ENCODE peak calls at places on chromosomes 12 and 14, in ten cellular contexts. C is NCI-H524; J is substantia nigra; S is RWPE1; M is coronary artery; R is T-helper 1 cell; O is lung microvascular endothelial cell; D is GM23248; G is H4; P is stimulated activated CD8-positive, alpha-beta memory T cell treated with anti-CD3 and anti-CD28 coated beads, Interleukin-7, amount 100 ng/mL, for 1 hour. L is an unnamed sample.

GRCh38 chr12:57260366-57260765 is 9.4 kb upstream of the STAC3 start:
- DNase-seq in C (no peak), J (no peak), S (no peak), M (no peak), R (no peak), O (no peak), D (no peak), G (no peak), P (no peak), L (no peak)

GRCh38 chr12:52082026-52082667 is 2.6 kb downstream of the SMIM41 start:
- DNase-seq in C (no peak), J (no peak), S (no peak), M (no peak), R (no peak), O (no peak), D (no peak), G (no peak), P (no peak), L (peak)

GRCh38 chr12:116028619-116029018 is 248.9 kb downstream of the MED13L start:
- DNase-seq in C (no peak), J (no peak), S (no peak), M (no peak), R (no peak), O (no peak), D (no peak), G (no peak), P (no peak), L (no peak)

GRCh38 chr12:102781117-102781516 is 135.9 kb downstream of the PAH start:
- DNase-seq in C (no peak), J (no peak), S (no peak), M (no peak), R (no peak), O (no peak), D (no peak), G (no peak), P (no peak), L (no peak)

GRCh38 chr12:64968989-64969819 is 144.8 kb downstream of the TBC1D30 start:
- DNase-seq in C (no peak), J (no peak), S (peak), M (no peak), R (no peak), O (peak), D (peak), G (peak), P (no peak), L (peak)

GRCh38 chr12:128290938-128291337 is 24.0 kb downstream of the TMEM132C start:
- DNase-seq in C (no peak), J (no peak), S (no peak), M (no peak), R (no peak), O (no peak), D (no peak), G (no peak), P (no peak), L (no peak)

GRCh38 chr12:49491823-49492222 is 47.0 kb upstream of the KCNH3 start:
- DNase-seq in C (no peak), J (no peak), S (peak), M (no peak), R (no peak), O (no peak), D (no peak), G (no peak), P (no peak), L (no peak)

GRCh38 chr14:72743626-72744025 is 150.3 kb downstream of the DPF3 start:
- DNase-seq in C (no peak), J (no peak), S (no peak), M (no peak), R (no peak), O (no peak), D (peak), G (no peak), P (no peak), L (no peak)

GRCh38 chr14:68578597-68578996 is 214.3 kb downstream of the ZFP36L1 start:
- DNase-seq in C (no peak), J (no peak), S (no peak), M (no peak), R (no peak), O (no peak), D (no peak), G (no peak), P (no peak), L (no peak)

GRCh38 chr12:44000309-44000952 is 164.6 kb downstream of the TMEM117 start:
- DNase-seq in C (peak), J (no peak), S (peak), M (no peak), R (no peak), O (peak), D (peak), G (peak), P (no peak), L (peak)

GRCh38 chr12:95385246-95385645 is 88.7 kb upstream of the METAP2 start:
- DNase-seq in C (peak), J (no peak), S (no peak), M (no peak), R (no peak), O (no peak), D (peak), G (no peak), P (no peak), L (peak)

GRCh38 chr14:61720302-61720677 is 25.0 kb downstream of the HIF1A start:
- DNase-seq in C (no peak), J (no peak), S (no peak), M (no peak), R (no peak), O (no peak), D (peak), G (no peak), P (no peak), L (no peak)

GRCh38 chr12:43847427-43847826 is 11.5 kb downstream of the TMEM117 start:
- DNase-seq in C (no peak), J (no peak), S (peak), M (no peak), R (no peak), O (no peak), D (peak), G (no peak), P (no peak), L (no peak)

GRCh38 chr12:112140728-112141127 is 15.4 kb downstream of the TRAFD1 start:
- DNase-seq in C (no peak), J (no peak), S (no peak), M (no peak), R (no peak), O (no peak), D (no peak), G (no peak), P (no peak), L (no peak)

GRCh38 chr14:79256311-79256879 is 954.9 kb downstream of the DIO2 start:
- DNase-seq in C (peak), J (no peak), S (no peak), M (no peak), R (no peak), O (no peak), D (no peak), G (no peak), P (no peak), L (no peak)

GRCh38 chr14:52446355-52446754 is 106.0 kb downstream of the TXNDC16 start:
- DNase-seq in C (no peak), J (no peak), S (no peak), M (no peak), R (no peak), O (no peak), D (no peak), G (no peak), P (no peak), L (no peak)

GRCh38 chr12:92139634-92140555 is 5.8 kb downstream of the BTG1 start:
- DNase-seq in C (no peak), J (no peak), S (no peak), M (no peak), R (no peak), O (peak), D (peak), G (no peak), P (no peak), L (peak)

GRCh38 chr12:110183386-110183785 is 59.2 kb downstream of the IFT81 start:
- DNase-seq in C (no peak), J (peak), S (no peak), M (no peak), R (no peak), O (no peak), D (no peak), G (no peak), P (no peak), L (no peak)

GRCh38 chr12:111194703-111195051 is 174.2 kb downstream of the PHETA1 start:
- DNase-seq in C (no peak), J (no peak), S (no peak), M (no peak), R (no peak), O (no peak), D (no peak), G (no peak), P (no peak), L (no peak)

GRCh38 chr12:53791735-53792326 is 40.1 kb upstream of the CISTR start:
- DNase-seq in C (no peak), J (no peak), S (no peak), M (no peak), R (no peak), O (peak), D (peak), G (no peak), P (peak), L (no peak)

GRCh38 chr14:101552786-101553231 is 8.5 kb upstream of the DIO3 start:
- DNase-seq in C (no peak), J (no peak), S (peak), M (no peak), R (no peak), O (no peak), D (no peak), G (no peak), P (no peak), L (no peak)

GRCh38 chr14:55302770-55303472 is 31.7 kb downstream of the FBXO34 start:
- DNase-seq in C (no peak), J (no peak), S (no peak), M (no peak), R (no peak), O (no peak), D (no peak), G (no peak), P (no peak), L (no peak)

GRCh38 chr12:83153156-83153555 is 466.4 kb downstream of the TMTC2 start:
- DNase-seq in C (no peak), J (no peak), S (no peak), M (no peak), R (no peak), O (no peak), D (no peak), G (no peak), P (no peak), L (no peak)

GRCh38 chr12:123991402-123991951 is 18.5 kb downstream of the ZNF664 start:
- DNase-seq in C (no peak), J (no peak), S (no peak), M (no peak), R (no peak), O (no peak), D (peak), G (no peak), P (no peak), L (no peak)

GRCh38 chr12:82479511-82479910 is 121.2 kb downstream of the METTL25 start:
- DNase-seq in C (no peak), J (no peak), S (no peak), M (no peak), R (no peak), O (peak), D (peak), G (no peak), P (no peak), L (peak)

GRCh38 chr12:16136206-16136605 is 141.3 kb downstream of the SLC15A5 start:
- DNase-seq in C (no peak), J (no peak), S (no peak), M (no peak), R (no peak), O (no peak), D (no peak), G (no peak), P (no peak), L (no peak)

GRCh38 chr12:92952394-92952793 is 23.3 kb upstream of the EEA1 start:
- DNase-seq in C (no peak), J (no peak), S (no peak), M (no peak), R (no peak), O (no peak), D (no peak), G (no peak), P (no peak), L (no peak)

GRCh38 chr12:9122166-9122609 is 6.5 kb upstream of the A2M start:
- DNase-seq in C (no peak), J (no peak), S (no peak), M (no peak), R (no peak), O (no peak), D (no peak), G (no peak), P (no peak), L (no peak)

GRCh38 chr12:99771659-99772058 is 124.1 kb downstream of the GARIN6 start:
- DNase-seq in C (no peak), J (no peak), S (no peak), M (no peak), R (no peak), O (no peak), D (no peak), G (no peak), P (no peak), L (no peak)

GRCh38 chr12:21305666-21306065 is 29.1 kb downstream of the SLCO1A2 start:
- DNase-seq in C (no peak), J (no peak), S (no peak), M (no peak), R (no peak), O (no peak), D (no peak), G (no peak), P (no peak), L (no peak)

GRCh38 chr12:106327256-106327852 is 24.8 kb downstream of the TCP11L2 start:
- DNase-seq in C (no peak), J (no peak), S (no peak), M (no peak), R (no peak), O (no peak), D (no peak), G (no peak), P (no peak), L (no peak)

GRCh38 chr12:40946612-40947194 is 241.4 kb upstream of the PDZRN4 start:
- DNase-seq in C (no peak), J (no peak), S (peak), M (no peak), R (no peak), O (peak), D (peak), G (peak), P (no peak), L (peak)

GRCh38 chr12:29314421-29314820 is 66.6 kb downstream of the ERGIC2 start:
- DNase-seq in C (no peak), J (peak), S (no peak), M (no peak), R (no peak), O (no peak), D (no peak), G (no peak), P (no peak), L (no peak)

GRCh38 chr14:91387135-91387849 is 30.3 kb downstream of the CCDC88C start:
- DNase-seq in C (peak), J (no peak), S (no peak), M (no peak), R (no peak), O (peak), D (no peak), G (peak), P (no peak), L (no peak)

GRCh38 chr14:104794641-104795467 is 694 bp downstream of the AKT1 start:
- DNase-seq in C (no peak), J (no peak), S (peak), M (no peak), R (no peak), O (peak), D (peak), G (no peak), P (no peak), L (peak)

L was measured in fibroblast of gingiva.